ENCODE peak calls at places on chromosome 13, in eight cellular contexts. One of them, this sample, is unnamed.

GRCh38 chr13:113775451-113776145 is 16.6 kb downstream of the TMEM255B start:
- DNase-seq in psoas muscle: peak
- DNase-seq in cardiac muscle cell: no peak
- DNase-seq in brain microvascular endothelial cell: no peak
- DNase-seq in heart right ventricle: no peak
- DNase-seq in body of pancreas: no peak
- DNase-seq in CD8-positive, alpha-beta memory T cell: no peak
- DNase-seq in hepatocyte: no peak
- DNase-seq in this sample: no peak

GRCh38 chr13:21668665-21669599 is 1.9 kb upstream of the FGF9 start:
- DNase-seq in brain microvascular endothelial cell: peak
- DNase-seq in hepatocyte: peak
- DNase-seq in body of pancreas: peak
- DNase-seq in heart right ventricle: no peak
- DNase-seq in CD8-positive, alpha-beta memory T cell: peak
- DNase-seq in cardiac muscle cell: peak
- DNase-seq in psoas muscle: peak
- DNase-seq in this sample: no peak

GRCh38 chr13:63910406-63910957 is 2494.8 kb upstream of the PCDH20 start:
- DNase-seq in cardiac muscle cell: peak
- DNase-seq in brain microvascular endothelial cell: peak
- DNase-seq in body of pancreas: peak
- DNase-seq in psoas muscle: no peak
- DNase-seq in CD8-positive, alpha-beta memory T cell: no peak
- DNase-seq in hepatocyte: peak
- DNase-seq in heart right ventricle: no peak
- DNase-seq in this sample: peak

GRCh38 chr13:80341098-80341701 is at the start of gene SPRY2:
- DNase-seq in CD8-positive, alpha-beta memory T cell: peak
- DNase-seq in psoas muscle: peak
- DNase-seq in heart right ventricle: peak
- DNase-seq in body of pancreas: peak
- DNase-seq in brain microvascular endothelial cell: peak
- DNase-seq in cardiac muscle cell: peak
- DNase-seq in hepatocyte: peak
- DNase-seq in this sample: peak

GRCh38 chr13:101291216-101291615 is 125.1 kb downstream of the NALCN start:
- DNase-seq in brain microvascular endothelial cell: no peak
- DNase-seq in body of pancreas: no peak
- DNase-seq in cardiac muscle cell: no peak
- DNase-seq in hepatocyte: no peak
- DNase-seq in heart right ventricle: no peak
- DNase-seq in psoas muscle: no peak
- DNase-seq in CD8-positive, alpha-beta memory T cell: no peak
- DNase-seq in this sample: no peak

GRCh38 chr13:85068231-85068630 is 731.0 kb downstream of the SLITRK6 start:
- DNase-seq in hepatocyte: no peak
- DNase-seq in cardiac muscle cell: no peak
- DNase-seq in CD8-positive, alpha-beta memory T cell: no peak
- DNase-seq in brain microvascular endothelial cell: no peak
- DNase-seq in body of pancreas: no peak
- DNase-seq in psoas muscle: no peak
- DNase-seq in heart right ventricle: no peak
- DNase-seq in this sample: no peak

GRCh38 chr13:79190932-79191331 is 215.1 kb downstream of the RBM26 start:
- DNase-seq in hepatocyte: no peak
- DNase-seq in CD8-positive, alpha-beta memory T cell: no peak
- DNase-seq in body of pancreas: no peak
- DNase-seq in heart right ventricle: no peak
- DNase-seq in psoas muscle: no peak
- DNase-seq in brain microvascular endothelial cell: no peak
- DNase-seq in cardiac muscle cell: no peak
- DNase-seq in this sample: no peak

GRCh38 chr13:112558696-112559418 is 29.1 kb downstream of the TUBGCP3 start:
- DNase-seq in heart right ventricle: no peak
- DNase-seq in body of pancreas: no peak
- DNase-seq in hepatocyte: no peak
- DNase-seq in CD8-positive, alpha-beta memory T cell: no peak
- DNase-seq in brain microvascular endothelial cell: no peak
- DNase-seq in cardiac muscle cell: no peak
- DNase-seq in psoas muscle: no peak
- DNase-seq in this sample: no peak

GRCh38 chr13:111555268-111555633 is 234.8 kb downstream of the TEX29 start:
- DNase-seq in hepatocyte: no peak
- DNase-seq in body of pancreas: no peak
- DNase-seq in CD8-positive, alpha-beta memory T cell: no peak
- DNase-seq in psoas muscle: no peak
- DNase-seq in brain microvascular endothelial cell: no peak
- DNase-seq in heart right ventricle: no peak
- DNase-seq in cardiac muscle cell: no peak
- DNase-seq in this sample: no peak

GRCh38 chr13:40986328-40986856 is 32.7 kb downstream of the ELF1 start:
- DNase-seq in psoas muscle: no peak
- DNase-seq in hepatocyte: peak
- DNase-seq in heart right ventricle: no peak
- DNase-seq in cardiac muscle cell: peak
- DNase-seq in brain microvascular endothelial cell: no peak
- DNase-seq in CD8-positive, alpha-beta memory T cell: no peak
- DNase-seq in body of pancreas: no peak
- DNase-seq in this sample: no peak

GRCh38 chr13:110771194-110771593 is 57.7 kb downstream of the ING1 start:
- DNase-seq in brain microvascular endothelial cell: peak
- DNase-seq in cardiac muscle cell: peak
- DNase-seq in psoas muscle: no peak
- DNase-seq in body of pancreas: no peak
- DNase-seq in heart right ventricle: no peak
- DNase-seq in CD8-positive, alpha-beta memory T cell: no peak
- DNase-seq in hepatocyte: no peak
- DNase-seq in this sample: no peak

GRCh38 chr13:30830638-30830965 is 75.5 kb upstream of the MEDAG start:
- DNase-seq in hepatocyte: peak
- DNase-seq in CD8-positive, alpha-beta memory T cell: no peak
- DNase-seq in cardiac muscle cell: no peak
- DNase-seq in brain microvascular endothelial cell: no peak
- DNase-seq in heart right ventricle: no peak
- DNase-seq in psoas muscle: no peak
- DNase-seq in body of pancreas: no peak
- DNase-seq in this sample: no peak

GRCh38 chr13:113082198-113083021 is 23.2 kb upstream of the F7 start:
- DNase-seq in cardiac muscle cell: no peak
- DNase-seq in heart right ventricle: no peak
- DNase-seq in body of pancreas: no peak
- DNase-seq in brain microvascular endothelial cell: no peak
- DNase-seq in CD8-positive, alpha-beta memory T cell: no peak
- DNase-seq in hepatocyte: no peak
- DNase-seq in psoas muscle: peak
- DNase-seq in this sample: no peak

GRCh38 chr13:85772379-85772778 is 26.8 kb downstream of the SLITRK6 start:
- DNase-seq in heart right ventricle: no peak
- DNase-seq in cardiac muscle cell: peak
- DNase-seq in hepatocyte: no peak
- DNase-seq in brain microvascular endothelial cell: peak
- DNase-seq in CD8-positive, alpha-beta memory T cell: no peak
- DNase-seq in body of pancreas: no peak
- DNase-seq in psoas muscle: no peak
- DNase-seq in this sample: peak

GRCh38 chr13:34863360-34864135 is 78.5 kb upstream of the NBEA start:
- DNase-seq in heart right ventricle: no peak
- DNase-seq in cardiac muscle cell: peak
- DNase-seq in body of pancreas: no peak
- DNase-seq in psoas muscle: no peak
- DNase-seq in hepatocyte: peak
- DNase-seq in CD8-positive, alpha-beta memory T cell: no peak
- DNase-seq in brain microvascular endothelial cell: peak
- DNase-seq in this sample: peak

GRCh38 chr13:44546164-44546563 is 30.0 kb downstream of the TSC22D1 start:
- DNase-seq in cardiac muscle cell: no peak
- DNase-seq in psoas muscle: no peak
- DNase-seq in heart right ventricle: no peak
- DNase-seq in CD8-positive, alpha-beta memory T cell: no peak
- DNase-seq in hepatocyte: no peak
- DNase-seq in body of pancreas: no peak
- DNase-seq in brain microvascular endothelial cell: no peak
- DNase-seq in this sample: no peak

GRCh38 chr13:61255035-61255796 is 160.4 kb downstream of the PCDH20 start:
- DNase-seq in hepatocyte: peak
- DNase-seq in CD8-positive, alpha-beta memory T cell: no peak
- DNase-seq in brain microvascular endothelial cell: no peak
- DNase-seq in heart right ventricle: no peak
- DNase-seq in psoas muscle: no peak
- DNase-seq in body of pancreas: no peak
- DNase-seq in cardiac muscle cell: peak
- DNase-seq in this sample: no peak

GRCh38 chr13:113489549-113490495 is 689 bp downstream of the DCUN1D2 start:
- DNase-seq in hepatocyte: peak
- DNase-seq in brain microvascular endothelial cell: peak
- DNase-seq in body of pancreas: no peak
- DNase-seq in psoas muscle: no peak
- DNase-seq in heart right ventricle: no peak
- DNase-seq in CD8-positive, alpha-beta memory T cell: peak
- DNase-seq in cardiac muscle cell: peak
- DNase-seq in this sample: peak

GRCh38 chr13:65387743-65388347 is 1842.3 kb downstream of the PCDH9 start:
- DNase-seq in psoas muscle: no peak
- DNase-seq in CD8-positive, alpha-beta memory T cell: no peak
- DNase-seq in cardiac muscle cell: no peak
- DNase-seq in body of pancreas: no peak
- DNase-seq in heart right ventricle: no peak
- DNase-seq in brain microvascular endothelial cell: no peak
- DNase-seq in hepatocyte: no peak
- DNase-seq in this sample: no peak

GRCh38 chr13:28100149-28101121 is at the start of gene FLT3:
- DNase-seq in heart right ventricle: peak
- DNase-seq in cardiac muscle cell: peak
- DNase-seq in CD8-positive, alpha-beta memory T cell: peak
- DNase-seq in psoas muscle: peak
- DNase-seq in body of pancreas: peak
- DNase-seq in hepatocyte: peak
- DNase-seq in brain microvascular endothelial cell: peak
- DNase-seq in this sample: peak

GRCh38 chr13:105991622-105992254 is 543.7 kb downstream of the EFNB2 start:
- DNase-seq in brain microvascular endothelial cell: peak
- DNase-seq in CD8-positive, alpha-beta memory T cell: no peak
- DNase-seq in heart right ventricle: no peak
- DNase-seq in psoas muscle: no peak
- DNase-seq in cardiac muscle cell: peak
- DNase-seq in body of pancreas: peak
- DNase-seq in hepatocyte: no peak
- DNase-seq in this sample: peak

GRCh38 chr13:46463719-46464118 is 76.7 kb upstream of the RUBCNL start:
- DNase-seq in heart right ventricle: no peak
- DNase-seq in cardiac muscle cell: no peak
- DNase-seq in CD8-positive, alpha-beta memory T cell: no peak
- DNase-seq in body of pancreas: no peak
- DNase-seq in psoas muscle: no peak
- DNase-seq in brain microvascular endothelial cell: no peak
- DNase-seq in hepatocyte: no peak
- DNase-seq in this sample: no peak

GRCh38 chr13:46473806-46474205 is 79.2 kb upstream of the LRCH1 start:
- DNase-seq in body of pancreas: no peak
- DNase-seq in hepatocyte: no peak
- DNase-seq in cardiac muscle cell: no peak
- DNase-seq in heart right ventricle: no peak
- DNase-seq in brain microvascular endothelial cell: no peak
- DNase-seq in CD8-positive, alpha-beta memory T cell: no peak
- DNase-seq in psoas muscle: no peak
- DNase-seq in this sample: no peak

GRCh38 chr13:46472384-46472783 is 80.6 kb upstream of the LRCH1 start:
- DNase-seq in heart right ventricle: no peak
- DNase-seq in cardiac muscle cell: no peak
- DNase-seq in CD8-positive, alpha-beta memory T cell: no peak
- DNase-seq in psoas muscle: no peak
- DNase-seq in hepatocyte: peak
- DNase-seq in brain microvascular endothelial cell: no peak
- DNase-seq in body of pancreas: no peak
- DNase-seq in this sample: no peak

GRCh38 chr13:46468570-46468969 is 81.5 kb upstream of the RUBCNL start:
- DNase-seq in CD8-positive, alpha-beta memory T cell: no peak
- DNase-seq in heart right ventricle: no peak
- DNase-seq in brain microvascular endothelial cell: no peak
- DNase-seq in psoas muscle: no peak
- DNase-seq in body of pancreas: no peak
- DNase-seq in hepatocyte: no peak
- DNase-seq in cardiac muscle cell: no peak
- DNase-seq in this sample: no peak

DNA sequence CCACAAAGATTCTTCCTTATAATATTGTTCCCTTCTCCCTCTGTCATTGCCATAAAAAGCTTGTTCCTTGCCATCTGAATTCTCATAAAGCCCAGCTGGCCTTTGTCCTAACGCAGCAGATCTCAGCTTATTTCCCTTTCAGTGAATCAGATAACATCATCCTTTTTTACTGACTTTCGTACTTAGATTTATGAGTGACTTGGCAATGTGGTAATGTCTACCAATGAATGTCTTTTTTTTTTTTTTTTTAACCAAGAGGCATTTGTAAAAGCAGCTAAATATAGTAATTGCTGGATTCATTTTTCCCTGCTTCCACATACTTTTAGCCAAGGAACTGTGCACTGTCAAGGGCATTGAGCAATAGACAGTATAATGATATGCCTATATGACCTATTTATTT is 82.0 kb upstream of the RUBCNL start:
- DNase-seq in CD8-positive, alpha-beta memory T cell: no peak
- DNase-seq in psoas muscle: no peak
- DNase-seq in heart right ventricle: no peak
- DNase-seq in body of pancreas: no peak
- DNase-seq in brain microvascular endothelial cell: no peak
- DNase-seq in hepatocyte: peak
- DNase-seq in cardiac muscle cell: peak
- DNase-seq in this sample: no peak
- H3K27ac ChIP-seq in CD8-positive, alpha-beta memory T cell: no peak
- H3K27ac ChIP-seq in psoas muscle: no peak
- H3K27ac ChIP-seq in heart right ventricle: no peak
- H3K27ac ChIP-seq in body of pancreas: no peak
- H3K27ac ChIP-seq in brain microvascular endothelial cell: no peak
- H3K27ac ChIP-seq in hepatocyte: peak
- H3K27ac ChIP-seq in cardiac muscle cell: no peak
- H3K27ac ChIP-seq in this sample: no peak

GRCh38 chr13:95124959-95125358 is 176.3 kb downstream of the ABCC4 start:
- DNase-seq in CD8-positive, alpha-beta memory T cell: no peak
- DNase-seq in cardiac muscle cell: no peak
- DNase-seq in heart right ventricle: no peak
- DNase-seq in psoas muscle: no peak
- DNase-seq in body of pancreas: no peak
- DNase-seq in brain microvascular endothelial cell: no peak
- DNase-seq in hepatocyte: no peak
- DNase-seq in this sample: no peak
- H3K27ac ChIP-seq in CD8-positive, alpha-beta memory T cell: no peak
- H3K27ac ChIP-seq in cardiac muscle cell: no peak
- H3K27ac ChIP-seq in heart right ventricle: no peak
- H3K27ac ChIP-seq in psoas muscle: no peak
- H3K27ac ChIP-seq in body of pancreas: no peak
- H3K27ac ChIP-seq in brain microvascular endothelial cell: no peak
- H3K27ac ChIP-seq in hepatocyte: no peak
- H3K27ac ChIP-seq in this sample: no peak

GRCh38 chr13:20526664-20527063 is 1.0 kb upstream of the CRYL1 start:
- DNase-seq in psoas muscle: no peak
- DNase-seq in heart right ventricle: no peak
- DNase-seq in hepatocyte: no peak
- DNase-seq in CD8-positive, alpha-beta memory T cell: no peak
- DNase-seq in cardiac muscle cell: peak
- DNase-seq in brain microvascular endothelial cell: peak
- DNase-seq in body of pancreas: no peak
- DNase-seq in this sample: no peak
- H3K27ac ChIP-seq in psoas muscle: peak
- H3K27ac ChIP-seq in heart right ventricle: peak
- H3K27ac ChIP-seq in hepatocyte: peak
- H3K27ac ChIP-seq in CD8-positive, alpha-beta memory T cell: peak
- H3K27ac ChIP-seq in cardiac muscle cell: no peak
- H3K27ac ChIP-seq in brain microvascular endothelial cell: no peak
- H3K27ac ChIP-seq in body of pancreas: peak
- H3K27ac ChIP-seq in this sample: no peak

GRCh38 chr13:51619614-51620013 is 35.4 kb downstream of the WDFY2 start:
- DNase-seq in cardiac muscle cell: peak
- DNase-seq in heart right ventricle: no peak
- DNase-seq in psoas muscle: no peak
- DNase-seq in CD8-positive, alpha-beta memory T cell: no peak
- DNase-seq in body of pancreas: no peak
- DNase-seq in hepatocyte: no peak
- DNase-seq in brain microvascular endothelial cell: peak
- DNase-seq in this sample: no peak
- H3K27ac ChIP-seq in cardiac muscle cell: no peak
- H3K27ac ChIP-seq in heart right ventricle: peak
- H3K27ac ChIP-seq in psoas muscle: no peak
- H3K27ac ChIP-seq in CD8-positive, alpha-beta memory T cell: no peak
- H3K27ac ChIP-seq in body of pancreas: no peak
- H3K27ac ChIP-seq in hepatocyte: no peak
- H3K27ac ChIP-seq in brain microvascular endothelial cell: peak
- H3K27ac ChIP-seq in this sample: peak

This sample was measured in RWPE1.